ENCODE peak calls at places on chromosomes 4 and X, in four cellular contexts. F is ovary, S is IMR-90, B is SJSA1. J is an unnamed sample. For H3K9me3 and H3K4me1, the result is how much of the 10 kb centered on the place peaks cover.

GRCh38 chr4:166896254-166896653 is 338.0 kb downstream of the SPOCK3 start:
- DNase-seq in F (no peak), S (no peak), B (no peak), J (no peak)

GRCh38 chr4:189177130-189177529 is 763.5 kb upstream of the FRG1 start:
- DNase-seq in F (no peak), S (peak), B (no peak), J (no peak)

GRCh38 chr4:168511780-168512467 is 15.1 kb downstream of the PALLD start:
- DNase-seq in F (no peak), S (no peak), B (no peak), J (no peak)

GRCh38 chr4:165872443-165873297 is at the start of gene TLL1:
- DNase-seq in F (no peak), S (no peak), B (peak), J (no peak)

GRCh38 chrX:633043-633654 is 2.6 kb downstream of the SHOX start:
- DNase-seq in F (no peak), S (no peak), B (no peak), J (no peak)

GRCh38 chr4:85209161-85209560 is 242.7 kb upstream of the WDFY3 start:
- DNase-seq in F (no peak), S (no peak), B (no peak), J (no peak)

GRCh38 chr4:24857996-24858395 is 54.8 kb downstream of the CCDC149 start:
- DNase-seq in F (no peak), S (peak), B (peak), J (no peak)

GRCh38 chr4:183996868-183997267 is 91.8 kb downstream of the STOX2 start:
- DNase-seq in F (no peak), S (peak), B (no peak), J (no peak)

GRCh38 chr4:146098978-146099377 is 76.5 kb upstream of the LSM6 start:
- DNase-seq in F (no peak), S (no peak), B (no peak), J (no peak)

GRCh38 chr4:28565434-28565833 is 1704.8 kb downstream of the STIM2 start:
- DNase-seq in F (no peak), S (no peak), B (no peak), J (no peak)
- H3K9me3 ChIP-seq in F (under half), S (under half), B (under half), J (under half)

DNA sequence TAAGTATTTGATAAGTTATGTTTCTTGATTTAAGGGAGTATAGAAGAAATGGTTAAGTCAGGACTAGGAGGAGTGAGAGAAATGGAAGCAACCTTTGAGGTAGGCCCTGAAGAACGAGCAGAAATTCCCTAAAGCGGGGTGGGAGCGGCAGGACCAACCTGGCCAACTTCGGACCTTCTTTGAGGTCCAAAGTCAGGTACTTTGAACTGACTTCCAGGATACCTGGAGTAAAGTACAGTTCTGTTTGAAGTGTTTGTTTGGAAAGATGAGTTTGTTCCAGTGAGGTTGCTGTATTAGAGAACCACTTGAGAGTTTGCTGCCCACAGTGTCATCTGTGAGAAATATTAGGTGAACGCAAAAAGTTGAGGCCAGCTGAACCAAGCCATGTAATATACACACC is 11.7 kb downstream of the RNF4 start:
- DNase-seq in F (no peak), S (no peak), B (no peak), J (no peak)
- H3K4me1 ChIP-seq in F (under half), S (under half), B (under half), J (under half)

GRCh38 chrX:154366666-154367055 is 7.8 kb downstream of the FLNA start:
- DNase-seq in F (no peak), S (no peak), B (no peak), J (no peak)

GRCh38 chrX:154365997-154366665 is 8.3 kb downstream of the FLNA start:
- DNase-seq in F (no peak), S (no peak), B (no peak), J (no peak)

GRCh38 chrX:154368630-154369452 is 5.6 kb downstream of the FLNA start:
- DNase-seq in F (peak), S (peak), B (peak), J (peak)

GRCh38 chrX:154369453-154370299 is 4.8 kb downstream of the FLNA start:
- DNase-seq in F (peak), S (peak), B (peak), J (peak)

GRCh38 chrX:154367474-154368308 is 6.7 kb downstream of the FLNA start:
- DNase-seq in F (no peak), S (no peak), B (no peak), J (no peak)
- H3K4me3 ChIP-seq in F (no peak), S (peak), B (peak), J (no peak)

DNA sequence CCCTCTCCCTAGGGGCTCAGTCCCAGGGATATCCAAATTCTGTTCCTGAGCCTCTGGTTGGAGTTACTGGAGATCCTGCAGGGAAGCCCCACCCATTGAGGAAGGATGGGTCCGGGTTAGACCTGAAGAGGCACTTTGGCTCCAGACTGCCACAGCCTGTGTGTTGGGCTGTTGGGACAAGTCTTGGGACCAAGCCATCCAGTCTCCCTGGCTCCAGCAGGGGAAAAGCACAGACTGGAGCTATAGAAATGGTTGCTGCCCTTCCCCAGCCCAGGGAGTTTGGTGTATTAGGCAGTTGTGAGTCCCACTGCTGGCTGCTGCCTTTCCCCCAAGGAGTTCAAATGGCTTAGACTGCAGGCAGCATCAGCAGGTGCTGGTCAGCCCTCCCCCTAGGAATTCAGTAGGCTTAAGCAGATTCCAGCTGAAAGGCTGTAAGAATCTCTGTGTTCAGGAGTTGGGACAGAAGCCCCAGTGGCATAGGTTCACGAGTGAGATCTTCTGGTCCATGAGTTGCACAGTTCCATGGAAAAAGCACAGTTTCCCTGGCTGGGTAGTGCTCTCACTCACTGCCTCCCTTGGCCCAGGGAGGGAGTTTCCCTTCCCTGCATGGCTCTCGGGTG is 344.0 kb upstream of the EPHA5 start:
- DNase-seq in F (no peak), S (no peak), B (no peak), J (no peak)
- H3K9me3 ChIP-seq in F (under half), S (under half), B (under half), J (under half)

GRCh38 chrX:154739952-154740351 is 10.9 kb downstream of the GAB3 start:
- DNase-seq in F (no peak), S (no peak), B (no peak), J (no peak)
- H3K4me1 ChIP-seq in F (under half), S (under half), B (under half), J (under half)

DNA sequence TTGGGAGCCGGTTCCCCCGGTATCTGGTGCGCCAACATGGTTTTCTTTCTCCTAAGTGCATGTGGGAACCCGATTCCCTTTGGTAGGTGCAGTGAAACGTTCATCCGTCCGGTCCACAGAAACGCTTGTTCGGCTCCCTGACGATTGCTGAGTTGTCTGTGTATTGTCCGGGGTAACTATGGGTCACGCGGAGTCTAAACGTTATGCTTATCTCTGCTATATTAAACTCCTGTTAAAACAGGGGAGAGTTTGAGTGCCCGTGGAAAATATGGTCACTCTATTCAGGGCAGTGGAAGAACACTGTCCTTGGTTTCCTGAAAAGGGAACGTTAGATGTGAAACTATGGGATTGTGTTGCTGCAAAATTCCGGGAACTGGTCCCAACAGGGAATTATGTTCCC is 32.4 kb upstream of the MGST2 start:
- DNase-seq in F (no peak), S (no peak), B (no peak), J (no peak)
- H3K4me3 ChIP-seq in F (peak), S (no peak), B (no peak), J (no peak)

DNA sequence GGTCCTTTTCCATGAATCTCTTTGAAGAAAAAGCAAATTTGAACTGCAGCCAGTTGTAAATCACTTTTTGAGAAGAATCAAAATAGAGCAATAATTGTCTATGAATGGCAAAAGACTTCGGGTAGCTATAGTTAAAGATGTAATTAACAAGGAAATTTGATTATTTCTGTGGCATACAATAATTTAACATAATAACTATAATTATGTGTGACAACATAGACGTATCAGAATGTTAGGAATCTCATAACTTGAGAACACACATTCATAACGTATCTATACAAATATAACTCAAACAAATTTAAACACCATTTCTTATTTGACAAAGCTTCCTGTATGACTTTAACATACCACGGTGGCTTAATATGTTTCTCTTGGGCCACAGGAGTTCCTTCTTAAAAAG is 36.0 kb upstream of the NSG1 start:
- DNase-seq in F (no peak), S (no peak), B (no peak), J (no peak)
- H3K9me3 ChIP-seq in F (under half), S (under half), B (under half), J (under half)

DNA sequence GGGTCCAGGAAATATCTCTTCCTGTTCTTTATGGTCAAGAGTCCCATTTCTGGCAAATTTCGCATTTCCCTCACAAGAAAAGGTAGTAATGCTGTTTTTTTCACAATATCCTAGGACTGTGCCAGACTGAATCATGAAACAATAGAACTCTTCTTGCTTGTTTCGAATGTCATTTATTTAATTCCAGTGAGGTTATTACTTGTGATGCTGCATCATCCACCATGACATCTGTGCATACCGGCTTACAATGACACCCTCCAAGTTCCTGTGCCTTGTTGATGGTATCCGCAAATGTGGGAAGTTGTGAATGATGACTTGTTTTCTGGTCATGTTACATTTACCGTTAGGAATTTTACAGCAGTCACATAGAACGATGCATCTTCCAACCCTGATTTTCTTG is 42.9 kb upstream of the SPRY1 start:
- DNase-seq in F (no peak), S (peak), B (no peak), J (no peak)
- H3K4me1 ChIP-seq in F (under half), S (under half), B (under half), J (under half)

J was measured in lung.